ENCODE peak calls at places on chromosomes 4 and X, in nine cellular contexts. Q is right atrium auricular region, E is GM23338, M is vagina, T is fibroblast of lung, O is heart left ventricle, X is NB4, I is astrocyte of the spinal cord, G is cardiac muscle cell. F is an unnamed sample.

GRCh38 chrX:67596839-67597790 is 53.3 kb downstream of the AR start:
- DNase-seq in T (no peak), M (no peak), X (no peak), G (no peak), E (no peak), O (no peak), Q (no peak), I (no peak), F (no peak)

GRCh38 chr4:105548483-105548882 is 3.9 kb upstream of the ARHGEF38 start:
- DNase-seq in O (no peak), M (no peak), G (no peak), T (peak), E (no peak), X (no peak), Q (no peak), I (peak), F (no peak)

GRCh38 chr4:86972997-86973396 is 38.2 kb downstream of the AFF1 start:
- DNase-seq in M (no peak), E (peak), O (no peak), I (no peak), T (no peak), X (peak), G (peak), Q (no peak), F (no peak)

GRCh38 chr4:88219099-88219498 is 60.7 kb upstream of the ABCG2 start:
- DNase-seq in E (peak), I (peak), T (peak), M (no peak), G (peak), X (peak), Q (no peak), O (no peak), F (peak)

GRCh38 chr4:107034982-107035710 is 967 bp downstream of the DKK2 start:
- DNase-seq in I (peak), X (no peak), E (peak), M (no peak), Q (no peak), T (peak), G (peak), O (peak), F (no peak)

GRCh38 chrX:149950681-149951080 is 12.4 kb upstream of the EOLA2 start:
- DNase-seq in E (peak), I (peak), O (no peak), Q (no peak), X (peak), T (peak), G (peak), M (no peak), F (no peak)

GRCh38 chr4:69896530-69897116 is 34.2 kb upstream of the CSN1S1 start:
- DNase-seq in O (no peak), G (peak), I (peak), M (no peak), Q (no peak), E (peak), X (peak), T (no peak), F (no peak)

GRCh38 chrX:117957128-117957527 is 159.5 kb downstream of the KLHL13 start:
- DNase-seq in X (no peak), T (peak), E (no peak), Q (no peak), G (peak), I (peak), M (no peak), O (no peak), F (no peak)

GRCh38 chr4:96677499-96677898 is 837.6 kb downstream of the PDHA2 start:
- DNase-seq in E (no peak), G (peak), T (peak), I (peak), X (peak), O (no peak), Q (no peak), M (no peak), F (no peak)

GRCh38 chr4:116180056-116180690 is 905.2 kb downstream of the TRAM1L1 start:
- DNase-seq in Q (no peak), X (peak), E (peak), M (no peak), G (peak), T (no peak), O (no peak), I (peak), F (no peak)

GRCh38 chrX:87338510-87338909 is 179.1 kb upstream of the KLHL4 start:
- DNase-seq in O (no peak), M (no peak), E (peak), G (peak), Q (no peak), X (peak), T (peak), I (peak), F (no peak)

GRCh38 chr4:108725457-108725856 is 37.4 kb downstream of the ETNPPL start:
- DNase-seq in I (peak), Q (no peak), X (no peak), O (no peak), M (no peak), G (no peak), E (peak), T (no peak), F (no peak)

DNA sequence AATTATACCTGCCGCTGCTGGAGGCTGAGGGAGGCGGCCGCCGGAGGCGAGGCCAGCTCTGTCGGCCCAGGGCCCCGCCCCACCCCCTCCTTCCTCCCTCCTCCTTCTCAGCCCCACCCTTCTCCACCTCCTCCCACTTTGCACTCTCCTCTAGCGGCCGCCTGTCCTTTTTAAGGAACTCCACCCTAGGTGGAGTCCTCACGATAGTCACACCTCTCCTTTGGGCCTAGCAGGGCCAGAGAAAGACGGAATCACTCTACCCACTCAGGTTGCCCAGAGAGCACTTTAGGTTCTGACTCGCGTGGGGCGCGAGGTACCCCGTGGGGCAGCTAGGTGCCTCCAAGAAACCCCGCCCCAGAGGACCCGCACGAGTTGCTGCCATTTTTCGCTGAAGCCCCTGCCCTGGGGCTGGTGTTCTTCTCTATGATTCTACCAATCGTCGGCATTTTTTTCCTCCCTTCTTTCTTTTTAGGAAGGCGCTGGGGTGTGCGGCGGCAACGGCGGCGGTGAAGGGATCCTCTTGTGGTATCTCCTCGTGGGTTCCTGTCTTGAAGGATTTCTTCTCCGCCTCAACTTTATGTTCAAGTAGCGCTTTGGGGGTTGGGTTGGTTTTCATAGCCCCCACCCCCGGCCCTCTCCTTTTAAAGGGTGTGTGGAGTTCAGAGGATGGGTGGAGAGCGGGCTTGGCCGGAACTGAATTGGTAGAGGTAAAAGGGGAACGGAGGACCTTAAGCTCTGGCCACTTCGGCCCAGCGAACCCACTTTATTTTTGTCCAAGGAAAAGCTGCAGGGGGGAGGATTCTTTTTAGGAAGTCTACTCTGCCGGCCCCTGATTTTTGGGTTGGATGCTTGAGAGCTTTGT is at the start of gene KLF8:
- DNase-seq in M (no peak), I (no peak), O (peak), T (no peak), Q (no peak), X (peak), G (peak), E (peak), F (no peak)
- H3K4me3 ChIP-seq in M (peak), I (peak), O (peak), T (peak), Q (peak), X (no peak), G (peak), E (peak), F (peak)

GRCh38 chrX:13082286-13083065 is 38.1 kb upstream of the FAM9C start:
- DNase-seq in I (no peak), G (no peak), O (no peak), X (peak), T (no peak), M (no peak), Q (no peak), E (no peak), F (no peak)

GRCh38 chrX:13078739-13079444 is 34.5 kb upstream of the FAM9C start:
- DNase-seq in G (peak), E (no peak), I (peak), Q (peak), O (peak), T (peak), M (no peak), X (peak), F (no peak)

GRCh38 chrX:13080128-13080795 is 35.8 kb upstream of the FAM9C start:
- DNase-seq in I (no peak), E (no peak), O (no peak), Q (no peak), X (no peak), T (no peak), M (no peak), G (no peak), F (no peak)

GRCh38 chrX:13084611-13085010 is 40.2 kb upstream of the FAM9C start:
- DNase-seq in I (no peak), E (no peak), G (no peak), O (no peak), X (no peak), Q (no peak), M (no peak), T (no peak), F (no peak)

DNA sequence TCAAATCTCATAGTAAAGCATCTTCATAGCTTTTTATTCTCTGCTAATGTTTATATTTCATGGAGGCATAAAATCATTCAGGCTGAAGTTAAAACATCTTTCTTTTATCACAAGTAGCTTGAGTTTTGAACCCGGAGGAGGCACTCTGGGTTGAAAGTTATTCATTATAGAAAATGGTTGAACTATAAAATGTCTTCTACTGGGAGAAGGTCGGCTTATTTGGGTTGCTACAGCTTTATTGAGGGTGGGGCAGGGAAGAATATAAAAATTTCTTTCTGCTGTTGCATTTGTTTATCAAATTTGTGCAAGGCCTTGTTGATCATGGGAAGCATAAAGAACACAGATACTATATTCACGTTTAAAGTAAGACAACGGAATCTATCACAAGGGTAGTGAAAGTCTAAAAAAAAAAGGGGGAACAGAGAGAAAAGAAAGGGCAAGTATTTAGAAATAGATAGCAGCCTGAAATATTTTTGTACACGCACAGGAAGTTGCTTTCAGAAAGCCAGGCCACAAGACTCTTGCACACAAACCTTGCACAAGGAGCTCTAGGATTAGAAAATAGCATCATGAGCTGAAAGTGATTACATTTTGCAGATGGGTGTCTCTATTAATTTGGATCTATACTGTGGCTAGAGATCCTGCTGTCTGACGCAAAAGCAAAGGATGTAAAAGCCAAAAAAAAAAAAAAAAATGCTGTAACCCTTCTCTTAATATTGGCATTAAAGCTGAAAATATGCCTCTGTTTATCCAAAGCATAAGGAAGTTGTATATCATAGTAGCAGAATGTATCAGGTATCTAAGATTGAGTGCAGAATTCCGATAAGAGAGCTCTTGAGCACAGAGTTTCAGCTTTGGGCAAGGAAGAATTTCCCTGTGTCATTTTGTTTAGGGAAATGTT is 37.2 kb upstream of the FAM9C start:
- DNase-seq in Q (no peak), T (no peak), X (peak), M (no peak), O (no peak), G (peak), E (no peak), I (no peak), F (no peak)
- H3K4me3 ChIP-seq in Q (no peak), T (no peak), X (no peak), M (no peak), O (no peak), G (no peak), E (no peak), I (no peak), F (peak)

GRCh38 chrX:39507617-39508299 is 590.0 kb downstream of the BCOR start:
- DNase-seq in O (no peak), G (no peak), T (no peak), X (no peak), I (no peak), M (no peak), E (no peak), Q (no peak), F (no peak)
- H3K4me3 ChIP-seq in O (no peak), G (no peak), T (no peak), X (no peak), I (no peak), M (no peak), E (no peak), Q (no peak), F (no peak)

GRCh38 chrX:23766650-23767551 is 16.1 kb upstream of the SAT1 start:
- DNase-seq in T (no peak), Q (no peak), X (no peak), O (no peak), G (no peak), M (no peak), I (no peak), E (no peak), F (no peak)
- H3K4me3 ChIP-seq in T (no peak), Q (no peak), X (no peak), O (no peak), G (no peak), M (no peak), I (no peak), E (no peak), F (no peak)

DNA sequence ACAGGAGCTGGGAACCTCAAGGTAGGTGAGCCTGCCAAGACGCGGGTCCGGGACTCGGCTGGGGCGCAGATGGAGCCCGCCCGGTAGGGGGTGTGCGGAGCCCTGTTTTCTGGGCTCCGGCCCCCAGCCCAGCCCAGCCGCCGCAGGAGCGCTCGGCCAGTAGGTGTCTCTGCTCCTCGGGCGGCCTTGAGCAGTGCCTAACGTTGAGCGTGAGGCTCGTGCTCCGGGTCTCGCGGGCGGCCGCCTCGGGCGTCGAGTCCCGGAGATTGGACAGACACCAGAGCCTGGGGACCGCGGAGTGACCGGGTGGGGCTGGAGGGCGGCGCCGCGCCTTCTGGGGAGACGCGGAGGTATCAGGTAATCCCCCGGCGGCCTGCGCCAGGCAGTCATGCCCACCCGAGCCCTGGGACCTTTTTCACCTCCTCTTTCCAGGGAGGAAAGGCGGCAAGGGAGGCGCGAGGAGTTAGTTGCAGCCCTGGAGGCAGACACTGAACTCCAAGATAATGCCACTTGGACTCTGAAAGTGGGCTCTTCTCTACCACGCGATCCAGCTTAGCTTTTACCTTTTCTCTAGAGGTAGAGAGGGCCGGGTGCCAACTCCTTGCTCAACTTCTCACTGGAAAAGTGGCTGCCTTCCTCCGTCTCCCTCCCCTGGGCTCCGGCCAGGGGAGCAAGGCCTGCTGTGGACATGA is 14.5 kb upstream of the FGG start:
- DNase-seq in Q (peak), E (peak), G (peak), I (peak), M (no peak), T (peak), X (peak), O (peak), F (peak)
- H3K4me3 ChIP-seq in Q (no peak), E (peak), G (peak), I (peak), M (peak), T (no peak), X (no peak), O (peak), F (no peak)

DNA sequence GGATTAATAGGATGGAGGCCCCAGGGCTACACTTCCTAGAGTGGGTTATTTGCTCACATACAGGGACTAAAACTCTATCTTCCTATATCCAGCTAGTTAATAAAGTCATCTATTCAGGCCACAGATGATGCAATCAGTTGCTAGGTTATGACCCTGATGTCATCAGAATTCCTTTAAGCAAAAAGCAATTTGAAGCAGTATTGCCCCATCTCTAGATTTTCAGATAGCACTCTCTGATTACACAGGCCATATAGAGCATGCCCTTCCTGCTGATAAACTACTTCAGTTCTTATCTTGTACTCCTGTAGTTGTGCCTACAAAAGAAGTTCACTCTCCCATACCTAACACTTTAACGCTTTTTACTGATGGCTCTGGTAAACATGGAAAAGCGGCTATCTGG is 84.8 kb downstream of the TMEM144 start:
- DNase-seq in Q (no peak), I (no peak), T (no peak), X (peak), O (no peak), E (no peak), M (no peak), G (no peak), F (no peak)
- H3K4me3 ChIP-seq in Q (no peak), I (no peak), T (no peak), X (no peak), O (no peak), E (no peak), M (no peak), G (no peak), F (no peak)

GRCh38 chr4:185654311-185654710 is 119.0 kb upstream of the PDLIM3 start:
- DNase-seq in X (no peak), G (no peak), Q (no peak), O (no peak), E (no peak), M (no peak), I (no peak), T (no peak), F (no peak)

GRCh38 chr4:185654965-185655554 is 119.8 kb upstream of the PDLIM3 start:
- DNase-seq in X (no peak), E (no peak), G (no peak), O (no peak), I (no peak), Q (no peak), M (no peak), T (no peak), F (no peak)

GRCh38 chr4:185651851-185652250 is 116.5 kb upstream of the PDLIM3 start:
- DNase-seq in X (no peak), I (no peak), M (no peak), E (no peak), T (no peak), O (no peak), Q (no peak), G (no peak), F (no peak)

GRCh38 chr4:185648631-185649030 is 113.3 kb upstream of the PDLIM3 start:
- DNase-seq in T (no peak), G (no peak), I (no peak), E (no peak), M (no peak), X (no peak), O (no peak), Q (no peak), F (no peak)

DNA sequence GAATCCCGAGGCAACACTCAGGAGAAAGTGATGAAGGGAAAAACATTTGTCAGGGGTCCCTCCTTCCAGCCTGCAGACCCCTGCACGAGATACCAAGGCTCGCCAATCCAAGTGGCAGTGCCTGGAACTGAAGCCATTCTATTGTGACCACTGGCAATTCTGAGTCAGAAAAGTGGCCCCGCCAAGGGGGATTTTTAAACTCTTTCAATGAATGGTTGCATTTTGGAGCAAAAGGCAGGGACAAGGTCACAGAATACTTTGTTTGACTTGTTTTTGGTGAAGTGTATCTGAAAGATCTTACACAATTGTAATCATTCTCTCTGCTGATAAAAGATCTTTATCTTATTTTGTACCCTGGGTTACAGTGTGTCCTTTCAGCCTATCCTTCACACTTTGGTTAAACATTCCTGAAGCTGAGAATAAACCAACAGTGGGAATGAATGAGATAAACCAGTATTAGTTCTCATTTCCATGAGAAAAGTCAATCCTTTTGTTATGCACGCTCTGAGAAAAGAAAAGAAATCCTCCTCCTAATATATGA is 115.9 kb upstream of the PDLIM3 start:
- DNase-seq in X (no peak), T (no peak), E (peak), Q (no peak), G (no peak), O (no peak), I (no peak), M (no peak), F (no peak)
- H3K4me3 ChIP-seq in X (no peak), T (no peak), E (no peak), Q (no peak), G (no peak), O (no peak), I (no peak), M (no peak), F (no peak)

DNA sequence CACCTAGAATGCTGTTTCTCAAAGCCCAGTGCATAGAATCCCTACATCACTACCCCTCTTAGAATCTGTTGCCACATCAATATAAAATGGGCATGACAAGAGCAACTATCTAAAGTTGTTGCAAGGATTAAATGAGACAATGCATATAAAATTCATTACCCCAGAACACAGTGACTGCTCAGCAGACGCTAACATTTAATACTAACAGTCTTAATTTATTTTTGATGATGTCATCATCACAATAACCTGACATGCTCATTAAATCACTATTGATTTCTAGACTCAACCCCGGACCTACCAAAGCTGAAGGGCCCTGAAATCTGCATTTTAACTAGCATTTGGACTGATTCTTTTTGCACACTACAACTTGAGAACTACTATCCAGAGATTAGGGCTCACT is 3.9 kb downstream of the ARSJ start:
- DNase-seq in E (no peak), Q (no peak), X (no peak), T (peak), I (no peak), M (no peak), G (no peak), O (no peak), F (no peak)
- H3K4me3 ChIP-seq in E (no peak), Q (no peak), X (no peak), T (peak), I (peak), M (no peak), G (no peak), O (peak), F (no peak)

GRCh38 chrX:27694667-27695066 is 104.5 kb downstream of the DCAF8L2 start:
- DNase-seq in I (no peak), Q (no peak), O (no peak), X (no peak), E (no peak), M (no peak), T (no peak), G (no peak), F (no peak)
- H3K4me3 ChIP-seq in I (no peak), Q (no peak), O (no peak), X (no peak), E (no peak), M (no peak), T (no peak), G (no peak), F (no peak)